ENCODE peak calls at places on chromosomes 6 and 20, in nine cellular contexts. S is HTR-8/SVneo; C is LoVo; B is anterior cingulate cortex; L is SW 1271; O is nephron progenitor cell; E is activated CD4-positive, alpha-beta T cell treated with anti-CD3 and anti-CD28 coated beads for 48 hours; Z is SHP77; R is NCI-H1092 treated with DMSO at 0.1 percent for 48 hours. H is an unnamed sample.

GRCh38 chr6:157056275-157056674 is 267.0 kb downstream of the TMEM242 start:
- DNase-seq in Z (no peak), R (no peak), E (peak; percentile 61), S (no peak), O (no peak), B (no peak), C (no peak), L (no peak), H (no peak)

GRCh38 chr20:39800548-39800947 is 838.4 kb downstream of the DHX35 start:
- DNase-seq in B (no peak), R (no peak), L (no peak), E (no peak), S (no peak), O (no peak), C (no peak), Z (no peak), H (no peak)

GRCh38 chr20:297098-297924 is at the start of gene ZCCHC3:
- DNase-seq in E (peak; percentile 89), C (peak; percentile 92), R (peak; percentile 91), Z (peak; percentile 92), L (peak; percentile 83), S (peak; percentile 88), B (peak; percentile 75), O (peak; percentile 86), H (no peak)

GRCh38 chr6:167689751-167690150 is 137.0 kb upstream of the AFDN start:
- DNase-seq in E (no peak), L (no peak), B (no peak), O (no peak), Z (no peak), R (no peak), C (no peak), S (no peak), H (no peak)

GRCh38 chr6:135438907-135439535 is 58.5 kb downstream of the AHI1 start:
- DNase-seq in O (no peak), R (no peak), C (peak; percentile 35), S (peak; percentile 34), E (no peak), L (no peak), Z (no peak), B (no peak), H (peak; percentile 7)

GRCh38 chr20:37346526-37347346 is 796 bp downstream of the SRC start:
- DNase-seq in E (no peak), Z (no peak), C (no peak), L (no peak), R (no peak), O (peak; percentile 63), B (no peak), S (no peak), H (no peak)

GRCh38 chr6:96520039-96520850 is 1.4 kb upstream of the UFL1 start:
- DNase-seq in O (no peak), C (peak; percentile 71), S (no peak), R (no peak), Z (no peak), L (no peak), B (no peak), E (no peak), H (peak; percentile 10)

GRCh38 chr6:75143186-75143585 is 62.7 kb downstream of the COL12A1 start:
- DNase-seq in R (no peak), Z (no peak), E (no peak), B (no peak), S (no peak), L (no peak), O (no peak), C (no peak), H (no peak)

GRCh38 chr20:58107533-58107932 is 120.9 kb downstream of the ANKRD60 start:
- DNase-seq in S (no peak), B (no peak), E (no peak), L (no peak), O (no peak), Z (no peak), R (no peak), C (no peak), H (no peak)

H was measured in glomerular endothelial cell.